ENCODE peak calls at places on chromosome 10, in six cellular contexts. M is hepatocyte, E is OCI-LY7, R is tibial artery, X is MM.1S, C is psoas muscle. D is an unnamed sample. For H3K4me1, the result is how much of the 10 kb centered on the place peaks cover.

GRCh38 chr10:131907679-131908078 is 6.9 kb downstream of the PPP2R2D start:
- DNase-seq in E (no peak), M (no peak), X (no peak), R (no peak), C (no peak), D (no peak)

GRCh38 chr10:122362621-122363020 is 11.9 kb upstream of the PLEKHA1 start:
- DNase-seq in C (no peak), M (no peak), X (no peak), R (no peak), E (no peak), D (peak)

GRCh38 chr10:48306265-48306869 is at the start of gene MAPK8:
- DNase-seq in E (peak), X (peak), M (peak), R (peak), C (peak), D (peak)

GRCh38 chr10:44997105-44997748 is 3.5 kb upstream of the ZNF22 start:
- DNase-seq in R (no peak), M (no peak), E (no peak), C (no peak), X (no peak), D (no peak)

GRCh38 chr10:22620140-22620857 is 94.1 kb downstream of the PIP4K2A start:
- DNase-seq in C (peak), R (peak), M (no peak), X (no peak), E (no peak), D (peak)

GRCh38 chr10:68870545-68871104 is 30.5 kb upstream of the DDX50 start:
- DNase-seq in C (no peak), R (no peak), X (no peak), M (no peak), E (no peak), D (no peak)

GRCh38 chr10:21145751-21146445 is 248.8 kb upstream of the NEBL start:
- DNase-seq in C (no peak), E (no peak), X (no peak), M (no peak), R (no peak), D (no peak)

GRCh38 chr10:12605580-12606405 is 256.4 kb downstream of the CAMK1D start:
- DNase-seq in X (peak), M (peak), C (peak), E (peak), R (peak), D (no peak)

GRCh38 chr10:45532501-45532900 is 140.1 kb downstream of the ZFAND4 start:
- DNase-seq in C (no peak), M (no peak), E (no peak), R (no peak), X (no peak), D (no peak)

GRCh38 chr10:43679509-43679908 is 30.8 kb upstream of the ZNF32 start:
- DNase-seq in M (no peak), C (peak), X (no peak), E (no peak), R (peak), D (no peak)

GRCh38 chr10:84237199-84238051 is 3.9 kb downstream of the LRIT1 start:
- DNase-seq in E (no peak), C (no peak), M (no peak), X (no peak), R (no peak), D (no peak)

GRCh38 chr10:24706479-24707118 is 17.1 kb downstream of the ARHGAP21 start:
- DNase-seq in M (peak), C (no peak), E (no peak), X (no peak), R (no peak), D (peak)

GRCh38 chr10:52232561-52233350 is 81.3 kb upstream of the DKK1 start:
- DNase-seq in M (no peak), E (no peak), X (no peak), R (no peak), C (no peak), D (no peak)

GRCh38 chr10:80163741-80164341 is 31.3 kb downstream of the PLAC9 start:
- DNase-seq in X (no peak), C (peak), M (no peak), R (no peak), E (no peak), D (no peak)
- H3K4me1 ChIP-seq in X (under half), C (half or more), M (under half), R (under half), E (under half), D (under half)

DNA sequence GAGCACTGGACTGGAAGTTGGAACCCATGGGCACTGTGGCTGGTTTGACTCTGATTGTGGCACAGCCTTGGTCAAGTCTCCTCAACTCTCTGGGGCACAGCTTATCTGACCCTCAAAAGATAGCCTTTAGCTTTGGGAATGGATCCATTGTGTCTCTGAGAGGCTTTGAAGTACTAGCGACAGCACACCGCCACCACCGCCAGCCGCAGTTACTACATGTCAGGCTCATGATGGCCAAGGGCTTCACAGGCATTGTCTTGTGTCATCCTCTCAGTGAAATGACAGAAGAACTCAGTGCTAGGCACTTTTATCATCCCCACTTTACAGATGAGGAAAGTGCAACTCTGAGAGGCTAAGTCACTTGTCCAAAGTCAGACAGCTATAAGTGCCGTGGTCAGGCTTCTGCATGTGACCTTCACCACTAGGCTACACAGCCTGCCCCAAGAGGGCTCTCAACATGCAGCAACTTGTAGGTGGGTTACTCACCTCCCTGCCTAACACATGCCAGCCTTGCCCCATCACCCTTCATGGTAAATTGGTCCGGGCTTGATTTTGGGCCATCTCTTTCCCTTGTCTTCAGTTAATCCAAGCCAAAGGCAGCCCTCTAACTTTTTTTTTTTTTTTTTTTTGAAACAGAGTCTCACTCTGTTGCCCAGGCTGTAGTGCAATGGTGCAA is 44.1 kb downstream of the C10orf105 start:
- DNase-seq in X (no peak), R (no peak), E (no peak), M (no peak), C (no peak), D (peak)
- H3K27ac ChIP-seq in X (no peak), R (no peak), E (no peak), M (no peak), C (no peak), D (no peak)

GRCh38 chr10:103396067-103396788 is at the start of the genes ATP5MK and PDCD11:
- DNase-seq in X (peak), M (peak), E (peak), R (peak), C (peak), D (peak)
- TF ChIP-seq CTCF in X (peak), M (no peak), E (no peak), R (no peak), C (no peak), D (peak)

GRCh38 chr10:13707156-13707881 is 120.6 kb downstream of the PRPF18 start:
- DNase-seq in M (peak), C (peak), R (peak), E (no peak), X (no peak), D (no peak)

GRCh38 chr10:13706175-13706574 is 119.4 kb downstream of the PRPF18 start:
- DNase-seq in C (no peak), R (no peak), X (no peak), M (no peak), E (no peak), D (no peak)

GRCh38 chr10:13706604-13707003 is 119.8 kb downstream of the PRPF18 start:
- DNase-seq in R (no peak), X (no peak), C (no peak), M (no peak), E (no peak), D (no peak)

GRCh38 chr10:13709931-13710690 is 123.3 kb downstream of the PRPF18 start:
- DNase-seq in X (no peak), M (no peak), R (no peak), E (no peak), C (no peak), D (no peak)

GRCh38 chr10:13708256-13708990 is 121.7 kb downstream of the PRPF18 start:
- DNase-seq in C (no peak), E (no peak), R (no peak), X (no peak), M (peak), D (no peak)
- H3K4me1 ChIP-seq in C (under half), E (under half), R (under half), X (under half), M (under half), D (under half)

GRCh38 chr10:61791216-61791615 is 110.3 kb upstream of the ARID5B start:
- DNase-seq in X (no peak), C (no peak), E (no peak), M (no peak), R (no peak), D (no peak)

GRCh38 chr10:61793760-61794713 is 107.5 kb upstream of the ARID5B start:
- DNase-seq in C (no peak), X (no peak), E (no peak), R (no peak), M (no peak), D (no peak)

GRCh38 chr10:61792097-61792496 is 109.4 kb upstream of the ARID5B start:
- DNase-seq in R (no peak), E (no peak), M (no peak), C (no peak), X (no peak), D (no peak)

GRCh38 chr10:61795147-61795546 is 106.4 kb upstream of the ARID5B start:
- DNase-seq in X (no peak), E (no peak), C (no peak), R (no peak), M (no peak), D (no peak)

GRCh38 chr10:61792921-61793320 is 108.6 kb upstream of the ARID5B start:
- DNase-seq in M (no peak), R (no peak), C (no peak), E (no peak), X (no peak), D (no peak)
- H3K27ac ChIP-seq in M (no peak), R (no peak), C (no peak), E (no peak), X (no peak), D (no peak)

GRCh38 chr10:76354349-76354748 is 922.9 kb downstream of the LRMDA start:
- DNase-seq in C (no peak), E (no peak), X (no peak), R (no peak), M (no peak), D (no peak)

GRCh38 chr10:76359001-76359400 is 927.6 kb downstream of the LRMDA start:
- DNase-seq in M (no peak), E (no peak), X (no peak), R (no peak), C (no peak), D (no peak)

GRCh38 chr10:76354921-76355320 is 923.5 kb downstream of the LRMDA start:
- DNase-seq in E (no peak), M (no peak), R (no peak), X (no peak), C (no peak), D (no peak)

GRCh38 chr10:76356557-76356956 is 925.1 kb downstream of the LRMDA start:
- DNase-seq in X (no peak), R (no peak), C (no peak), M (no peak), E (no peak), D (no peak)

GRCh38 chr10:76357726-76358125 is 926.3 kb downstream of the LRMDA start:
- DNase-seq in X (no peak), E (no peak), R (no peak), M (no peak), C (no peak), D (no peak)
- TF ChIP-seq CTCF in X (no peak), E (no peak), R (no peak), M (no peak), C (no peak), D (no peak)

DNA sequence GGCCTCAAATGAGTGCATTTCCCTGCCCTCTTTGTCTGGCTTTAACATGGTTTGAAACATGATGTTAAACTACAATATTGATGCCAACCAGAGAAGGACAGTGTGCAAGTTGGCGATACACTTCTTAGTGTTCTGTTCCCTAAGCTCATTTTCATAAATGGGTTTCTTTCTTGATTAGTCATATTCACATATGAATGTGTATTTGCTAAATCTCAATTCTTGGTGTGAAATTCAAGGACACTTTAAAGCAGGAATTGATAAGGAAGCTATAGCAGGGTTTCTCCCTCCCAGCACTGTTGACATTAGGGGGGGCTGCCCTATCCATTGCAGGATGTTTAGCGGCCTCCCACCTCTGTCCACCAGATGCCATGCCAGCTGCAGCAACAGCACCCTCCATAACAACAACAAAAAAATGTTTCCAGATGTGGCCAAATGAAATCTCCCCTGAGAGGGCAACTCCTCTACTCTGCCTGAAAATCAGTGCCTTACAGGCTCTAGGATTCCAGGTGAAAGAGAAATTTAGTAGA is 13.1 kb downstream of the CCNY start:
- DNase-seq in E (no peak), R (no peak), C (no peak), M (no peak), X (no peak), D (no peak)
- H3K4me1 ChIP-seq in E (under half), R (under half), C (half or more), M (under half), X (under half), D (under half)

DNA sequence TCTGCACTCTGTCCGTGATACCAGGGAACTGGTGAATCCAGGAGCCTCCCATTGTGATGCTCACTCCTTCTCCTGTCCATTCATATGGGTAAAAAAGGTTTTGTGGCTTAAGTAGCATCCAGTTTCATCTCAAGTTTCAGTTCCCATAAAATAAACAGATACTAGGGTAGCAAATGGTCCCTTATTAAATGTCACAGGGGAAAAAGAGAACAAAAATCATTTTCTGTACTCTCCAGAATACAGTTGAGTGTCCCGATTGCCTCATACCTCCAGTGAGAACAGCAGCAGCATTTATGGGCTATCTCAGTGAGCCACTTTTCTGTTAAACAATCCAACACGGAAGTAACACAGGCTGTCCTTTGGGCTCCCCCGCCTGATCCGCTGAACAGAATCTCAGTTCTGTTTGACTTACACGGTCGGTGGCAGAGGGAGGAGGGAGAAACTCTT is 179.6 kb downstream of the CELF2 start:
- DNase-seq in E (peak), R (no peak), C (peak), M (peak), X (no peak), D (no peak)
- H3K27ac ChIP-seq in E (peak), R (no peak), C (no peak), M (no peak), X (peak), D (no peak)

DNA sequence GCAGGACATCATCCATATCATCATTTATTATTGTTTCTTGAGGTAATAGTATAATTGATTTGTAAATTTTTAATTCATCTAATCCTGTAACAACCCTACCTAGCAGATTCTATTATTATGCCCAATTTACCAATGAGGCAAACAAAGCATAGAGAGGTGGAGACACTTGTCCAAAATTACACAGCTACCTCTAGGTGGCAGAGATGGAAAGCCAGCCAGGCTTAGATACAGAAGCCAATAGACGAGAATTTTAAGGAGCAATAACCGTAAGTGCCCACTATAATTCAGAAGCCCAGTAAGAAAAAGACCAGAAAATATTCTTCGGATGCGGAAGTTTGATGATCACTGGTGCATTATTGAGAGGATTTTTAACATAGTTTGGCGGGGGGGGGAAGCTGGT is 54.0 kb downstream of the ANK3 start:
- DNase-seq in R (no peak), E (no peak), X (no peak), M (no peak), C (no peak), D (no peak)
- TF ChIP-seq CTCF in R (peak), E (peak), X (no peak), M (no peak), C (no peak), D (peak)

GRCh38 chr10:50554995-50555568 is 68.7 kb downstream of the SGMS1 start:
- DNase-seq in E (peak), R (no peak), M (no peak), X (peak), C (no peak), D (no peak)
- H3K4me1 ChIP-seq in E (under half), R (under half), M (under half), X (under half), C (half or more), D (under half)